ENCODE peak calls at places on chromosomes 7 and 10, in six cellular contexts. P is GM12878, O is GM12892, S is HepG2, L is K562, H is H1. Z is an unnamed sample.
A peak's percentile ranks its signal among the peaks of the same experiment; 100 is the strongest.

GRCh38 chr7:97419898-97420297 is 302.4 kb downstream of the SDHAF3 start:
- DNase-seq in O (no peak), L (no peak), P (no peak), S (no peak), H (no peak), Z (no peak)

GRCh38 chr7:134108803-134109202 is 18.3 kb upstream of the LRGUK start:
- DNase-seq in S (no peak), L (peak; percentile 34), P (no peak), O (no peak), H (no peak), Z (no peak)

GRCh38 chr10:121112618-121113384 is 261.6 kb downstream of the WDR11 start:
- DNase-seq in O (no peak), L (no peak), H (peak; percentile 51), S (no peak), P (no peak), Z (no peak)

GRCh38 chr7:49866076-49866735 is 92.8 kb downstream of the VWC2 start:
- DNase-seq in P (no peak), O (no peak), S (no peak), H (no peak), L (no peak), Z (no peak)

GRCh38 chr7:26102176-26102575 is 49.8 kb upstream of the NFE2L3 start:
- DNase-seq in H (no peak), L (no peak), O (no peak), S (no peak), P (no peak), Z (no peak)

GRCh38 chr10:24360286-24361127 is 151.6 kb downstream of the KIAA1217 start:
- DNase-seq in H (peak; percentile 71), O (no peak), P (no peak), L (peak; percentile 57), S (peak; percentile 50), Z (peak; percentile 19)

GRCh38 chr10:58438340-58438739 is 53.1 kb downstream of the TFAM start:
- DNase-seq in P (no peak), H (no peak), O (no peak), S (no peak), L (no peak), Z (no peak)

GRCh38 chr7:47418910-47419309 is 163.0 kb downstream of the TNS3 start:
- DNase-seq in L (no peak), H (no peak), S (no peak), O (no peak), P (no peak), Z (no peak)

GRCh38 chr7:114930107-114930521 is 8.2 kb downstream of the MDFIC start:
- DNase-seq in L (no peak), H (no peak), P (no peak), S (no peak), O (no peak), Z (no peak)

GRCh38 chr10:103481974-103482531 is 3.0 kb upstream of the CALHM3 start:
- DNase-seq in P (no peak), L (peak; percentile 73), S (peak; percentile 74), O (no peak), H (no peak), Z (peak; percentile 51)

GRCh38 chr10:83522456-83522855 is 616.9 kb upstream of the GHITM start:
- DNase-seq in L (no peak), O (no peak), S (no peak), H (no peak), P (no peak), Z (no peak)

GRCh38 chr10:20004087-20004523 is 187.9 kb downstream of the PLXDC2 start:
- DNase-seq in P (peak; percentile 28), S (no peak), H (no peak), O (no peak), L (no peak), Z (no peak)

GRCh38 chr7:99558306-99559275 is at the start of gene ZNF655:
- DNase-seq in O (peak; percentile 93), H (peak; percentile 98), P (peak; percentile 53), L (peak; percentile 97), S (peak; percentile 90), Z (peak; percentile 90)

GRCh38 chr7:11252011-11252607 is 278.4 kb downstream of the PHF14 start:
- DNase-seq in H (no peak), S (no peak), P (no peak), L (no peak), O (no peak), Z (no peak)

GRCh38 chr7:2978403-2978802 is 65.3 kb downstream of the CARD11 start:
- DNase-seq in P (peak; percentile 91), H (peak; percentile 78), S (no peak), O (peak; percentile 65), L (no peak), Z (peak; percentile 53)

GRCh38 chr10:6516877-6517276 is 63.2 kb downstream of the PRKCQ start:
- DNase-seq in H (no peak), S (no peak), P (no peak), L (no peak), O (no peak), Z (no peak)

GRCh38 chr7:120813546-120813945 is 44.4 kb downstream of the TSPAN12 start:
- DNase-seq in H (no peak), S (no peak), L (no peak), P (no peak), O (no peak), Z (no peak)

GRCh38 chr10:3755440-3756359 is 29.3 kb downstream of the KLF6 start:
- DNase-seq in H (no peak), P (no peak), O (no peak), L (peak; percentile 42), S (peak; percentile 71), Z (no peak)

GRCh38 chr7:84258628-84259027 is 64.0 kb upstream of the SEMA3A start:
- DNase-seq in O (no peak), P (no peak), L (no peak), H (no peak), S (no peak), Z (no peak)

GRCh38 chr7:85341121-85341520 is 154.3 kb upstream of the SEMA3D start:
- DNase-seq in L (no peak), P (no peak), O (no peak), H (no peak), S (no peak), Z (no peak)

GRCh38 chr7:37336259-37336658 is 112.4 kb downstream of the ELMO1 start:
- DNase-seq in L (no peak), S (no peak), O (no peak), P (peak; percentile 94), H (no peak), Z (no peak)

GRCh38 chr10:29865700-29866355 is 193.6 kb downstream of the JCAD start:
- DNase-seq in P (no peak), S (no peak), H (no peak), O (no peak), L (no peak), Z (no peak)

GRCh38 chr10:68633281-68633680 is 73.1 kb downstream of the TET1 start:
- DNase-seq in L (no peak), S (no peak), H (no peak), O (no peak), P (no peak), Z (no peak)

GRCh38 chr7:158623241-158623640 is 35.6 kb upstream of the PTPRN2 start:
- DNase-seq in S (no peak), P (no peak), O (no peak), H (no peak), L (no peak), Z (no peak)

GRCh38 chr10:16964571-16965241 is 147.5 kb upstream of the RSU1 start:
- DNase-seq in P (no peak), L (no peak), O (no peak), H (no peak), S (no peak), Z (no peak)

GRCh38 chr7:15557686-15558085 is 4.1 kb downstream of the AGMO start:
- DNase-seq in P (no peak), H (no peak), L (no peak), S (no peak), O (no peak), Z (no peak)

GRCh38 chr10:99435986-99436633 is 5.7 kb upstream of the GOT1 start:
- DNase-seq in P (no peak), O (no peak), S (peak; percentile 48), L (peak; percentile 62), H (no peak), Z (no peak)

GRCh38 chr10:74500806-74501205 is 325.6 kb upstream of the KAT6B start:
- DNase-seq in S (no peak), L (no peak), H (no peak), P (no peak), O (no peak), Z (no peak)

GRCh38 chr7:4220011-4220410 is 462.1 kb upstream of the FOXK1 start:
- DNase-seq in L (no peak), O (no peak), P (no peak), S (no peak), H (no peak), Z (no peak)

GRCh38 chr7:4225352-4225751 is 456.7 kb upstream of the FOXK1 start:
- DNase-seq in O (no peak), L (no peak), P (no peak), S (no peak), H (no peak), Z (no peak)

GRCh38 chr7:4216016-4216415 is 466.1 kb upstream of the FOXK1 start:
- DNase-seq in H (no peak), O (no peak), L (no peak), P (no peak), S (no peak), Z (no peak)

GRCh38 chr7:4218481-4218880 is 463.6 kb upstream of the FOXK1 start:
- DNase-seq in H (no peak), O (no peak), S (no peak), P (no peak), L (no peak), Z (no peak)

GRCh38 chr7:4221043-4221442 is 461.1 kb upstream of the FOXK1 start:
- DNase-seq in H (no peak), O (no peak), S (no peak), P (no peak), L (no peak), Z (no peak)
- TF ChIP-seq POLR2A in H (no peak), O (no peak), S (no peak), P (no peak), L (no peak), Z (no peak)

GRCh38 chr7:5625938-5626337 is 155.5 kb downstream of the RNF216 start:
- DNase-seq in P (no peak), H (no peak), S (no peak), L (peak; percentile 61), O (no peak), Z (no peak)
- TF ChIP-seq TAF1 in P (no peak), H (no peak), S (no peak), L (no peak), O (no peak), Z (no peak)

GRCh38 chr10:77857272-77857671 is 69.3 kb downstream of the DLG5 start:
- DNase-seq in P (no peak), O (no peak), H (no peak), L (no peak), S (no peak), Z (no peak)
- TF ChIP-seq POLR2A in P (no peak), O (no peak), H (no peak), L (no peak), S (no peak), Z (no peak)

DNA sequence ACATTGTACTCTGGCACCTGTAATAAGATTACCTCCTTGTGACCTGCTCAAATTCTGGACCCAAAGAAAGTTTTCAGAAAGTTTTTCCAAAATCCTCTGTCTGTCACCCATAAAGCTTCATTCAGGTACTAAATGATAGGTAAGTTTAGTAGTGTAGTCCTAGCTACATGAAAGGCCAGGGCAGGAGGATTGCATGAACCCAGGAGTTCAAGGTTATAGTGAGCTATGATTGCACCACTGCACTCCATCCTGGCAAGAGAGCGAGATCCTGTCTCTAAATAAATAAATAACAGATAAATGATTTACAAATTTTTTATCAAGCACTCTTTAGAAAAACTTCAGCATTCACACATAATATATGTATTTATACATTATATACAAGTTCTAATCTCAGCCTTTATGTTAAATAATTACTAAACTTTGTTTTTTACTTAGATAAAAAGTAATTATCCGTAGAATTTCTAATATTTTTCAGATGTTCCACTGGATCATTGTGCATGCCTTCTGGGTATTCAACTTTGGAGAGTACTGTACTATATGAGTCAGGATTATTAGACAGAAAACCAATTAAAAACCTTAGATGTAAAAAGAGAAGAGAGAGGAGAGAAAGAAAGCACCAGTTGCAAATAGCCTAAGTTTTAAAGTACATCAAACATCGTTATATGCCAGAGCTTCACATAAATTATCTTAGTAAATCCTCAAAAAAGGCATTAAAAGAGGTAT is 363.0 kb downstream of the LRRTM3 start:
- DNase-seq in S (peak; percentile 66), H (no peak), L (no peak), P (no peak), O (no peak), Z (no peak)
- TF ChIP-seq TAF1 in S (no peak), H (no peak), L (no peak), P (no peak), O (no peak), Z (no peak)

Z was measured in GM12891.